ENCODE peak calls at places on chromosomes 5 and 9, in four cellular contexts. P, J, R and O are unnamed samples.

GRCh38 chr5:133818031-133818431 is 150.4 kb downstream of the C5orf15 start:
- DNase-seq in J (peak; percentile 78), P (peak; percentile 21), R (no peak), O (peak; percentile 79)

GRCh38 chr9:5574998-5575397 is 53.9 kb upstream of the RIC1 start:
- DNase-seq in P (no peak), J (no peak), R (no peak), O (no peak)

GRCh38 chr5:13985736-13986418 is 41.4 kb upstream of the DNAH5 start:
- DNase-seq in R (no peak), P (peak; percentile 74), J (no peak), O (no peak)

GRCh38 chr5:4048398-4048797 is 452.8 kb downstream of the IRX1 start:
- DNase-seq in P (no peak), R (no peak), J (no peak), O (no peak)

GRCh38 chr5:140058212-140058932 is 15.3 kb upstream of the NRG2 start:
- DNase-seq in R (no peak), J (no peak), P (no peak), O (no peak)

GRCh38 chr5:140383300-140383699 is 18.3 kb upstream of the ANKHD1 start:
- DNase-seq in J (no peak), P (no peak), R (no peak), O (no peak)

GRCh38 chr5:108101105-108101504 is 280.8 kb downstream of the FBXL17 start:
- DNase-seq in R (no peak), P (no peak), J (no peak), O (no peak)

GRCh38 chr9:112867275-112867991 is 23.2 kb downstream of the SLC46A2 start:
- DNase-seq in J (no peak), R (peak; percentile 85), P (peak; percentile 90), O (no peak)

GRCh38 chr5:171152382-171152781 is 156.7 kb upstream of the TLX3 start:
- DNase-seq in P (peak; percentile 19), J (no peak), R (peak; percentile 4), O (no peak)

GRCh38 chr5:55418994-55419991 is 111.5 kb downstream of the MTREX start:
- DNase-seq in J (no peak), R (no peak), P (no peak), O (no peak)

GRCh38 chr5:78647838-78648358 is 674 bp downstream of the LHFPL2 start:
- DNase-seq in J (peak; percentile 85), P (peak; percentile 50), R (no peak), O (peak; percentile 79)

GRCh38 chr5:157761690-157762611 is 18.4 kb downstream of the LSM11 start:
- DNase-seq in J (no peak), P (peak; percentile 59), R (peak; percentile 61), O (no peak)

GRCh38 chr9:19748278-19749126 is 40.3 kb downstream of the SLC24A2 start:
- DNase-seq in R (peak; percentile 64), P (peak; percentile 48), J (no peak), O (no peak)

GRCh38 chr9:114484854-114485443 is 20.3 kb downstream of the WHRN start:
- DNase-seq in R (peak; percentile 87), J (no peak), P (peak; percentile 90), O (no peak)

GRCh38 chr5:176410486-176411180 is 5.7 kb downstream of the CLTB start:
- DNase-seq in P (peak; percentile 68), J (no peak), R (no peak), O (no peak)
- TF ChIP-seq CTCF in P (peak; percentile 39), J (no peak), R (no peak), O (no peak)

GRCh38 chr5:168826292-168826725 is 247.1 kb upstream of the PANK3 start:
- DNase-seq in P (no peak), R (no peak), J (no peak), O (no peak)
- H3K27ac ChIP-seq in P (no peak overlapping the region), R (no peak overlapping the region), J (no peak overlapping the region), O (no peak overlapping the region)

GRCh38 chr5:163569284-163569683 is 63.9 kb downstream of the MAT2B start:
- DNase-seq in P (peak; percentile 22), J (no peak), R (no peak), O (no peak)
- TF ChIP-seq CTCF in P (peak; percentile 47), J (no peak), R (no peak), O (no peak)

DNA sequence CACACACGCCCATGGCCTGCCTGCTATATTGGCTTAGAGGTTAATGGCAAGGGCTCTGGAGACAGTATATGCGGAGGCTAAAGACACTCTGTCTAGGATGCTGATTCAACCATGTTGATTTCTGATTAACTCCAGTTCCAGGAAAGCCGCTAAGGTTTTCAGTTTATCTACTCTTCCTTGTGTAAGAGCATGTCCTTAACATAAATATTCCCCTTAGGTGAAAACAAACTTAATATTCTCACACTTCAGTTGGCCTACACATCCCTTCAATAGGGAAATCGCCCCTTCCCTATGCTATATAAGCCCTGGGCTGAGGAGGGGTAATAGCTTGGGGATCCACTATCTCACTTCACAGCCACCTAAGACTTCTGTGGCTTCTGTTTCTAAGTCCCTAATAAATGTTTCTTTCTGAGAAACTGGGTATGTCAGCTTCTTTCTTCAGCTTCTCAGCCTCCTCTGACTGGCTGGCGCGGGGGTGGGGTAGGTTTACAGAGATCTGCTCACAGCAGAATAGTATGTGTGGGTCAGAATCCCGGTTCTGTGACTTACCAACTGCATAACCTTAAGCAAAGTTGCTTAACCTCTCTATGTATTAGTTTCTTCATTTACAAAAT is 4.3 kb upstream of the GPX3 start:
- DNase-seq in R (peak; percentile 84), J (no peak), P (no peak), O (no peak)
- H3K27ac ChIP-seq in R (peak overlapping the region; percentile 83), J (peak overlapping the region; percentile 41), P (no peak overlapping the region), O (peak overlapping the region; percentile 34)

DNA sequence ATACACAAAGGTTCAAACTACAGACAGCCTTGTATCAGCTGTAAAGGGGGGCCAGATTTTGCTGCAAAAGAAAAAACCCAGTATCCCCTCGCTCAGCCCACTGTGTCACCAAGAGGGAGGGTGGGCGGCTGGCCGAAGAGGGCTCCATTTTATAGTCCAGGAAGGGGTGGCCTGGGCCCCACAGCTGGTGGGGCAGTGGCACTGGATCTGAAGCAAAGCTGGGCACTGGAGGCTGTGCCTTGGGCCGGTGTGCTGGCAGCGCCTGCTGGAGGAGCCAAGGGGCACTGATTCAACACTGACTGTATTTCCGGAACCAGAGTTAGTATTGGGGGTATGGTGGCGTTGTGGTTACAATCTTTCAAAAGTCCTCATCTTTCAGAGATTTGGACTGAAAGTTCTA is 9.1 kb downstream of the BRD3 start:
- DNase-seq in R (no peak), J (peak; percentile 34), P (no peak), O (no peak)
- TF ChIP-seq CTCF in R (no peak), J (no peak), P (peak; percentile 1), O (no peak)

GRCh38 chr5:66843065-66843464 is 246.9 kb downstream of the MAST4 start:
- DNase-seq in P (no peak), R (no peak), J (no peak), O (no peak)
- H3K27ac ChIP-seq in P (no peak overlapping the region), R (no peak overlapping the region), J (no peak overlapping the region), O (no peak overlapping the region)

GRCh38 chr9:125472926-125473701 is 211.5 kb downstream of the GAPVD1 start:
- DNase-seq in J (peak; percentile 79), P (no peak), R (peak; percentile 91), O (peak; percentile 54)
- TF ChIP-seq CTCF in J (no peak), P (no peak), R (peak; percentile 3), O (no peak)